ENCODE peak calls at places on chromosome 7, in eight cellular contexts. P is left cardiac atrium; G is mucosa of descending colon; L is heart right ventricle; M is activated T-cell treated with anti-CD3 and anti-CD28 coated beads for 48 hours; W is activated CD8-positive, alpha-beta memory T cell treated with anti-CD3 and anti-CD28 coated beads for 1 hour; B is AG09319; S is neural progenitor cell. Z is an unnamed sample.

GRCh38 chr7:150323682-150324365 is 479 bp upstream of the ACTR3C start:
- DNase-seq in S (no peak), M (no peak), B (no peak), P (no peak), W (no peak), L (no peak), G (no peak), Z (no peak)

GRCh38 chr7:111755388-111755787 is 193.1 kb upstream of the IMMP2L start:
- DNase-seq in G (no peak), B (no peak), P (no peak), W (no peak), S (no peak), M (no peak), L (no peak), Z (no peak)

GRCh38 chr7:135745702-135746312 is 2.8 kb downstream of the FAM180A start:
- DNase-seq in S (no peak), G (no peak), M (no peak), B (peak; percentile 88), W (no peak), P (peak; percentile 76), L (no peak), Z (no peak)

GRCh38 chr7:46725838-46726237 is 804.8 kb upstream of the IGFBP3 start:
- DNase-seq in P (no peak), G (no peak), B (no peak), M (no peak), W (no peak), L (no peak), S (no peak), Z (no peak)

GRCh38 chr7:134685250-134685649 is 38.6 kb downstream of the BPGM start:
- DNase-seq in S (no peak), M (no peak), W (no peak), B (no peak), L (no peak), G (no peak), P (no peak), Z (no peak)

GRCh38 chr7:98479318-98479717 is 78.4 kb upstream of the BAIAP2L1 start:
- DNase-seq in G (no peak), P (no peak), B (no peak), M (no peak), W (no peak), S (no peak), L (no peak), Z (no peak)

GRCh38 chr7:71237945-71238344 is 106.0 kb downstream of the GALNT17 start:
- DNase-seq in B (no peak), G (no peak), L (peak; percentile 17), W (no peak), M (no peak), P (no peak), S (peak; percentile 80), Z (no peak)

GRCh38 chr7:36473454-36474282 is 84.0 kb downstream of the ANLN start:
- DNase-seq in M (peak; percentile 38), P (peak; percentile 27), W (peak; percentile 3), B (no peak), G (no peak), L (peak; percentile 29), S (peak; percentile 76), Z (no peak)

GRCh38 chr7:157276731-157277562 is 59.9 kb upstream of the DNAJB6 start:
- DNase-seq in G (peak; percentile 61), P (no peak), M (no peak), W (no peak), L (no peak), S (no peak), B (no peak), Z (no peak)

GRCh38 chr7:122412441-122412840 is 107.9 kb upstream of the FEZF1 start:
- DNase-seq in W (no peak), S (no peak), L (no peak), P (no peak), G (no peak), B (no peak), M (no peak), Z (no peak)

GRCh38 chr7:22860784-22861482 is 38.3 kb upstream of the TOMM7 start:
- DNase-seq in W (no peak), B (no peak), M (no peak), S (peak; percentile 4), L (no peak), G (no peak), P (no peak), Z (no peak)

GRCh38 chr7:158814637-158815036 is 14.7 kb downstream of the ESYT2 start:
- DNase-seq in G (no peak), L (no peak), P (no peak), W (no peak), M (no peak), B (no peak), S (no peak), Z (no peak)

GRCh38 chr7:54622696-54623309 is 80.6 kb downstream of the VSTM2A start:
- DNase-seq in M (no peak), P (no peak), S (no peak), W (no peak), G (no peak), L (no peak), B (no peak), Z (no peak)

GRCh38 chr7:45132708-45133320 is 21.3 kb upstream of the TBRG4 start:
- DNase-seq in P (no peak), W (no peak), L (no peak), B (no peak), M (no peak), G (no peak), S (no peak), Z (no peak)

GRCh38 chr7:64223366-64223765 is 4.9 kb upstream of the ZNF679 start:
- DNase-seq in B (no peak), W (no peak), M (no peak), G (no peak), S (no peak), P (no peak), L (no peak), Z (no peak)

GRCh38 chr7:3092468-3092867 is 48.8 kb upstream of the CARD11 start:
- DNase-seq in L (peak; percentile 29), G (peak; percentile 77), S (no peak), W (peak; percentile 42), B (no peak), P (peak; percentile 45), M (peak; percentile 56), Z (peak; percentile 42)

GRCh38 chr7:150979706-150980390 is 1.7 kb upstream of the KCNH2 start:
- DNase-seq in W (no peak), P (no peak), L (no peak), G (no peak), S (no peak), M (no peak), B (no peak), Z (no peak)

GRCh38 chr7:87413951-87414381 is 61.5 kb downstream of the ABCB4 start:
- DNase-seq in S (peak; percentile 84), L (no peak), G (no peak), P (no peak), B (peak; percentile 56), M (no peak), W (no peak), Z (no peak)

GRCh38 chr7:40509301-40509700 is 374.5 kb downstream of the SUGCT start:
- DNase-seq in L (no peak), S (peak; percentile 74), W (no peak), P (no peak), M (no peak), B (no peak), G (no peak), Z (no peak)

GRCh38 chr7:4270941-4271715 is 411.0 kb upstream of the FOXK1 start:
- DNase-seq in P (no peak), B (no peak), S (peak; percentile 12), G (no peak), M (no peak), L (no peak), W (no peak), Z (no peak)

GRCh38 chr7:85115862-85116261 is 71.0 kb downstream of the SEMA3D start:
- DNase-seq in L (no peak), B (no peak), P (no peak), S (no peak), W (no peak), M (no peak), G (no peak), Z (no peak)

GRCh38 chr7:111018960-111019835 is 71.7 kb upstream of the LRRN3 start:
- DNase-seq in M (no peak), B (no peak), L (no peak), W (no peak), G (no peak), S (peak; percentile 64), P (peak; percentile 16), Z (no peak)

GRCh38 chr7:41702635-41703371 is at the start of gene INHBA:
- DNase-seq in S (no peak), M (no peak), G (no peak), B (no peak), W (no peak), P (peak; percentile 36), L (no peak), Z (no peak)

GRCh38 chr7:48424731-48425130 is 253.5 kb downstream of the ABCA13 start:
- DNase-seq in M (no peak), G (no peak), P (no peak), L (no peak), B (no peak), W (no peak), S (peak; percentile 53), Z (no peak)

GRCh38 chr7:75993689-75994387 is 557 bp downstream of the TMEM120A start:
- DNase-seq in S (peak; percentile 88), L (peak; percentile 79), G (peak; percentile 79), W (no peak), M (no peak), B (peak; percentile 16), P (peak; percentile 86), Z (no peak)

GRCh38 chr7:111568870-111569462 is 6.7 kb upstream of the IMMP2L start:
- DNase-seq in S (no peak), B (no peak), L (no peak), M (no peak), W (no peak), G (no peak), P (no peak), Z (no peak)

GRCh38 chr7:114243646-114244045 is 171.0 kb upstream of the FOXP2 start:
- DNase-seq in W (no peak), B (no peak), M (no peak), P (no peak), S (no peak), G (no peak), L (no peak), Z (no peak)

GRCh38 chr7:137609500-137609899 is 237.3 kb downstream of the DGKI start:
- DNase-seq in M (no peak), S (no peak), W (no peak), P (no peak), L (no peak), G (no peak), B (peak; percentile 10), Z (no peak)

GRCh38 chr7:711967-712600 is 14.4 kb upstream of the DNAAF5 start:
- DNase-seq in P (no peak), L (no peak), S (no peak), G (no peak), B (no peak), M (no peak), W (no peak), Z (no peak)

GRCh38 chr7:28955723-28956607 is 2.2 kb downstream of the TRIL start:
- DNase-seq in G (peak; percentile 87), L (peak; percentile 85), B (no peak), P (peak; percentile 83), S (peak; percentile 90), W (no peak), M (no peak), Z (no peak)

GRCh38 chr7:101757879-101758278 is 59.5 kb upstream of the CUX1 start:
- DNase-seq in B (no peak), G (no peak), M (no peak), S (no peak), W (no peak), L (no peak), P (no peak), Z (no peak)

GRCh38 chr7:129502708-129503685 is 666 bp downstream of the SMKR1 start:
- DNase-seq in P (no peak), W (no peak), L (no peak), G (no peak), B (no peak), S (peak; percentile 65), M (peak; percentile 10), Z (no peak)

GRCh38 chr7:16814987-16815386 is 10.2 kb upstream of the AGR2 start:
- DNase-seq in S (no peak), W (no peak), B (no peak), P (no peak), G (no peak), L (no peak), M (no peak), Z (no peak)

GRCh38 chr7:2451171-2452073 is 24.8 kb downstream of the GRIFIN start:
- DNase-seq in G (peak; percentile 86), W (peak; percentile 70), S (peak; percentile 88), M (peak; percentile 79), P (peak; percentile 89), L (peak; percentile 91), B (peak; percentile 31), Z (peak; percentile 66)